ENCODE peak calls at places on chromosomes 11 and 22, in four cellular contexts. H, D, Y and I are unnamed samples.

GRCh38 chr11:65615950-65616574 is 486 bp downstream of the PCNX3 start:
- DNase-seq in H (no peak), D (no peak), Y (no peak), I (peak; percentile 74)

GRCh38 chr11:20840341-20840740 is 171.0 kb downstream of the NELL1 start:
- DNase-seq in H (no peak), D (no peak), Y (no peak), I (no peak)

GRCh38 chr22:37147186-37147990 is 2.3 kb downstream of the IL2RB start:
- DNase-seq in H (no peak), D (no peak), Y (no peak), I (no peak)

GRCh38 chr11:2892215-2893020 is 6.8 kb upstream of the CDKN1C start:
- DNase-seq in H (peak; percentile 89), D (no peak), Y (no peak), I (peak; percentile 81)

GRCh38 chr11:121426476-121427454 is 25.3 kb upstream of the SORL1 start:
- DNase-seq in H (peak; percentile 74), D (peak; percentile 37), Y (no peak), I (peak; percentile 72)

GRCh38 chr11:129928923-129929692 is 33.7 kb upstream of the NFRKB start:
- DNase-seq in H (no peak), D (no peak), Y (no peak), I (no peak)

GRCh38 chr11:113728814-113729213 is 22.7 kb upstream of the TMPRSS5 start:
- DNase-seq in H (no peak), D (no peak), Y (no peak), I (no peak)

GRCh38 chr22:36027579-36027959 is 1.1 kb downstream of the RBFOX2 start:
- DNase-seq in H (no peak), D (no peak), Y (no peak), I (no peak)

GRCh38 chr11:130737866-130738431 is 178.3 kb downstream of the SNX19 start:
- DNase-seq in H (no peak), D (no peak), Y (no peak), I (no peak)

GRCh38 chr11:3132271-3132781 is 32.8 kb downstream of the OSBPL5 start:
- DNase-seq in H (no peak), D (no peak), Y (no peak), I (peak; percentile 32)

GRCh38 chr11:35953081-35953480 is 9.2 kb downstream of the LDLRAD3 start:
- DNase-seq in H (no peak), D (no peak), Y (peak; percentile 74), I (no peak)